ENCODE peak calls at places on chromosomes 12 and 14, in seven cellular contexts. K, L, C, Y, B, E and W are unnamed samples.

GRCh38 chr12:53806689-53807088 is 54.9 kb upstream of the CISTR start:
- DNase-seq in K (peak), Y (no peak), L (peak), C (no peak), E (no peak), B (no peak), W (no peak)

GRCh38 chr12:52794479-52795331 is 1.2 kb downstream of the KRT3 start:
- DNase-seq in L (peak), K (peak), B (no peak), Y (no peak), C (no peak), E (no peak), W (no peak)

GRCh38 chr12:29023436-29024076 is 125.5 kb upstream of the FAR2 start:
- DNase-seq in Y (no peak), K (no peak), C (no peak), E (no peak), B (no peak), L (no peak), W (no peak)

GRCh38 chr12:50659690-50660424 is 104.0 kb upstream of the ATF1 start:
- DNase-seq in L (no peak), Y (no peak), E (no peak), B (no peak), K (no peak), C (no peak), W (peak)

GRCh38 chr14:103741876-103742275 is 26.3 kb downstream of the ZFYVE21 start:
- DNase-seq in E (no peak), B (no peak), K (no peak), L (no peak), C (no peak), Y (no peak), W (no peak)

GRCh38 chr12:131553409-131553808 is 157.5 kb upstream of the SFSWAP start:
- DNase-seq in L (no peak), E (no peak), Y (no peak), B (no peak), C (no peak), K (no peak), W (no peak)

GRCh38 chr12:131131808-131132117 is 178.1 kb downstream of the ADGRD1 start:
- DNase-seq in Y (no peak), L (no peak), K (no peak), E (no peak), B (no peak), C (no peak), W (no peak)

GRCh38 chr12:7947011-7947410 is 11.0 kb upstream of the SLC2A3 start:
- DNase-seq in L (no peak), C (no peak), Y (no peak), K (no peak), E (no peak), B (no peak), W (no peak)

GRCh38 chr14:52333108-52333507 is 19.0 kb downstream of the PTGER2 start:
- DNase-seq in L (no peak), B (no peak), C (no peak), Y (no peak), E (no peak), K (no peak), W (no peak)

GRCh38 chr14:69999246-69999645 is 120.0 kb downstream of the SMOC1 start:
- DNase-seq in L (peak), C (no peak), B (no peak), K (peak), E (peak), Y (no peak), W (no peak)

GRCh38 chr14:65972891-65973290 is 513.3 kb upstream of the CCDC196 start:
- DNase-seq in Y (no peak), B (no peak), E (no peak), L (peak), C (no peak), K (peak), W (no peak)

GRCh38 chr12:65853489-65854157 is 29.3 kb downstream of the HMGA2 start:
- DNase-seq in L (peak), E (peak), C (no peak), B (no peak), K (peak), Y (no peak), W (no peak)

GRCh38 chr14:77593501-77593911 is 22.9 kb downstream of the SPTLC2 start:
- DNase-seq in Y (no peak), L (peak), K (peak), E (no peak), B (peak), C (no peak), W (no peak)

GRCh38 chr12:43602738-43603137 is 50.7 kb upstream of the ADAMTS20 start:
- DNase-seq in L (no peak), E (no peak), K (no peak), B (no peak), Y (no peak), C (no peak), W (no peak)

GRCh38 chr12:25977047-25977446 is 18.6 kb downstream of the RASSF8 start:
- DNase-seq in B (no peak), K (no peak), E (no peak), L (peak), Y (no peak), C (no peak), W (no peak)

GRCh38 chr14:75631453-75631831 is 29.2 kb downstream of the ERG28 start:
- DNase-seq in L (no peak), K (no peak), Y (no peak), E (no peak), B (no peak), C (no peak), W (no peak)